ENCODE peak calls at places on chromosomes 4 and X, in eight cellular contexts. One of them, this sample, is unnamed.
A peak's percentile ranks its signal among the peaks of the same experiment; 100 is the strongest.

GRCh38 chrX:119399772-119400101 is 601 bp downstream of the SLC25A43 start:
- DNase-seq in astrocyte: peak; percentile 23
- DNase-seq in cardiac muscle cell: no peak
- DNase-seq in hepatocyte: no peak
- DNase-seq in H1: no peak
- DNase-seq in pancreas: no peak
- DNase-seq in ascending aorta: no peak
- DNase-seq in colonic mucosa: no peak
- DNase-seq in this sample: no peak

GRCh38 chrX:103927030-103927429 is 35.4 kb upstream of the TMSB15B start:
- DNase-seq in astrocyte: no peak
- DNase-seq in cardiac muscle cell: no peak
- DNase-seq in hepatocyte: no peak
- DNase-seq in H1: no peak
- DNase-seq in pancreas: no peak
- DNase-seq in ascending aorta: no peak
- DNase-seq in colonic mucosa: no peak
- DNase-seq in this sample: no peak

GRCh38 chr4:118226611-118227010 is 126.2 kb downstream of the PRSS12 start:
- DNase-seq in astrocyte: no peak
- DNase-seq in cardiac muscle cell: no peak
- DNase-seq in hepatocyte: no peak
- DNase-seq in H1: no peak
- DNase-seq in pancreas: no peak
- DNase-seq in ascending aorta: no peak
- DNase-seq in colonic mucosa: no peak
- DNase-seq in this sample: no peak

GRCh38 chrX:153766871-153767673 is 3.0 kb downstream of the PLXNB3 start:
- DNase-seq in astrocyte: no peak
- DNase-seq in cardiac muscle cell: no peak
- DNase-seq in hepatocyte: no peak
- DNase-seq in H1: no peak
- DNase-seq in pancreas: no peak
- DNase-seq in ascending aorta: peak; percentile 7
- DNase-seq in colonic mucosa: no peak
- DNase-seq in this sample: peak; percentile 38

GRCh38 chrX:86910602-86911311 is 606.8 kb upstream of the KLHL4 start:
- DNase-seq in astrocyte: no peak
- DNase-seq in cardiac muscle cell: no peak
- DNase-seq in hepatocyte: no peak
- DNase-seq in H1: no peak
- DNase-seq in pancreas: no peak
- DNase-seq in ascending aorta: no peak
- DNase-seq in colonic mucosa: no peak
- DNase-seq in this sample: no peak

GRCh38 chr4:185640809-185641675 is 105.7 kb upstream of the PDLIM3 start:
- DNase-seq in astrocyte: peak; percentile 72
- DNase-seq in cardiac muscle cell: peak; percentile 69
- DNase-seq in hepatocyte: peak; percentile 81
- DNase-seq in H1: no peak
- DNase-seq in pancreas: no peak
- DNase-seq in ascending aorta: no peak
- DNase-seq in colonic mucosa: no peak
- DNase-seq in this sample: no peak

GRCh38 chrX:103175944-103176753 is 38.8 kb upstream of the BEX4 start:
- DNase-seq in astrocyte: peak; percentile 8
- DNase-seq in cardiac muscle cell: peak; percentile 64
- DNase-seq in hepatocyte: peak; percentile 67
- DNase-seq in H1: no peak
- DNase-seq in pancreas: peak; percentile 24
- DNase-seq in ascending aorta: no peak
- DNase-seq in colonic mucosa: peak; percentile 62
- DNase-seq in this sample: no peak

GRCh38 chrX:40418413-40419195 is 162.2 kb upstream of the ATP6AP2 start:
- DNase-seq in astrocyte: peak; percentile 19
- DNase-seq in cardiac muscle cell: no peak
- DNase-seq in hepatocyte: no peak
- DNase-seq in H1: no peak
- DNase-seq in pancreas: no peak
- DNase-seq in ascending aorta: no peak
- DNase-seq in colonic mucosa: no peak
- DNase-seq in this sample: no peak

DNA sequence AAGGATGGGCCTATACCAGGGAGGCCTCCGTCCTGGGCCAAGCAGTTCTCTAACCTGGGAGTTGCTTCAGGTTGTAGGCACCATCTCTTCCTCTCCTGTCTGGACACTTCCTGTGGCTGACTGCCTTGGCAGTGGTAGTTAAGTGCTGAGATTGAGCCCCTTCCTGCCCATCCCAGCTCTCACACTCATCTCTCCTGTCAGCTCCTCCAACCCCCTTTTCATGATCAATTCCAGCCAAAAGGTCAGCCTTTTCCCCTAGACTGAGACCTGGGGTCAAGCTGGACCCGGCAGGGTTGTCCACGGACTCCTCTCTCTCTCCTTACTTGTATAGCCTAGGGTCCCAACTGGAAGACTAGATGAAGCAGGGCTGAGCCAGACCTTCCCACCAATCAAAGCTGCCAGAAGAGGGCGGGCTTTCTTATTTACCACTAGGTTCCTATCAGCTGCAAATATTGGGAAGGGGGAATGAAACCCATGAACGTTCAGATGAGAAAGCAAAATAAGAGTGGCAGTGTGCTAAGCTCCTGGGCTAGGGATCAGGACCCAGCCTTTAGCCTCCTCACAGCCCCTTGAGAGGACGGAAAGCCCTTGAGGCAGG is 34.5 kb downstream of the KDM5C start:
- DNase-seq in astrocyte: no peak
- DNase-seq in cardiac muscle cell: peak; percentile 32
- DNase-seq in hepatocyte: peak; percentile 26
- DNase-seq in H1: no peak
- DNase-seq in pancreas: no peak
- DNase-seq in ascending aorta: no peak
- DNase-seq in colonic mucosa: no peak
- DNase-seq in this sample: no peak
- TF ChIP-seq CTCF in astrocyte: no peak
- TF ChIP-seq CTCF in cardiac muscle cell: no peak
- TF ChIP-seq CTCF in hepatocyte: peak; percentile 15
- TF ChIP-seq CTCF in H1: peak; percentile 26
- TF ChIP-seq CTCF in pancreas: no peak
- TF ChIP-seq CTCF in ascending aorta: no peak
- TF ChIP-seq CTCF in colonic mucosa: no peak
- TF ChIP-seq CTCF in this sample: no peak

GRCh38 chr4:87030124-87030523 is 95.3 kb downstream of the AFF1 start:
- DNase-seq in astrocyte: no peak
- DNase-seq in cardiac muscle cell: no peak
- DNase-seq in hepatocyte: no peak
- DNase-seq in H1: no peak
- DNase-seq in pancreas: no peak
- DNase-seq in ascending aorta: no peak
- DNase-seq in colonic mucosa: no peak
- DNase-seq in this sample: no peak
- H3K4me1 ChIP-seq in astrocyte: peaks cover 19% of the 10 kb centered on the region
- H3K4me1 ChIP-seq in cardiac muscle cell: peaks cover 70% of the 10 kb centered on the region
- H3K4me1 ChIP-seq in hepatocyte: peaks cover 51% of the 10 kb centered on the region
- H3K4me1 ChIP-seq in H1: peaks cover 17% of the 10 kb centered on the region
- H3K4me1 ChIP-seq in pancreas: peaks cover 88% of the 10 kb centered on the region
- H3K4me1 ChIP-seq in ascending aorta: peaks cover 64% of the 10 kb centered on the region
- H3K4me1 ChIP-seq in colonic mucosa: peaks cover 36% of the 10 kb centered on the region
- H3K4me1 ChIP-seq in this sample: peaks cover 88% of the 10 kb centered on the region

GRCh38 chrX:43557792-43558191 is 98.3 kb upstream of the MAOA start:
- DNase-seq in astrocyte: peak; percentile 20
- DNase-seq in cardiac muscle cell: peak; percentile 74
- DNase-seq in hepatocyte: peak; percentile 81
- DNase-seq in H1: no peak
- DNase-seq in pancreas: peak; percentile 37
- DNase-seq in ascending aorta: no peak
- DNase-seq in colonic mucosa: peak; percentile 75
- DNase-seq in this sample: no peak
- H3K4me3 ChIP-seq in astrocyte: no peak overlapping the region
- H3K4me3 ChIP-seq in cardiac muscle cell: no peak overlapping the region
- H3K4me3 ChIP-seq in hepatocyte: no peak overlapping the region
- H3K4me3 ChIP-seq in H1: no peak overlapping the region
- H3K4me3 ChIP-seq in pancreas: no peak overlapping the region
- H3K4me3 ChIP-seq in ascending aorta: no peak overlapping the region
- H3K4me3 ChIP-seq in colonic mucosa: no peak overlapping the region
- H3K4me3 ChIP-seq in this sample: no peak overlapping the region

DNA sequence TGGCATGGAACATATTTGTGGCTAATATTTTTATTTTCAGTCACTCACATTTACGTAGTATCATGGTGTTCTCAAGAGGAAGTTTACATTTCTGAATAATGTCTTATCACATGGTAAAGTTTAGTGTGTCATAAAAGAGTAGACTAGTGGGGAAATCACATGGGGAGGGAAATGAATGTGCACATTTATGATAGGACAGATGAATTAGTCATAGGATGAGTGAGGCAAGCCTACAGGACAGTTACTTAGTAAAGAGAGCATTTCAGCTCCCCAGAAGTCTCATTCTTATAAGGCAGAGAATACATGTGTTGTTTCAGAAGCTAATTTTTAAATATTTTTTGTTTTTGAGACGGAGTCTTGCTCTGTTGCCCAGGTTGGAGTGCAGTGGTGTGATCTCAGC is 6.2 kb downstream of the GK start:
- DNase-seq in astrocyte: peak; percentile 51
- DNase-seq in cardiac muscle cell: no peak
- DNase-seq in hepatocyte: peak; percentile 31
- DNase-seq in H1: no peak
- DNase-seq in pancreas: no peak
- DNase-seq in ascending aorta: no peak
- DNase-seq in colonic mucosa: no peak
- DNase-seq in this sample: no peak
- TF ChIP-seq CTCF in astrocyte: no peak
- TF ChIP-seq CTCF in cardiac muscle cell: no peak
- TF ChIP-seq CTCF in hepatocyte: no peak
- TF ChIP-seq CTCF in H1: no peak
- TF ChIP-seq CTCF in pancreas: no peak
- TF ChIP-seq CTCF in ascending aorta: no peak
- TF ChIP-seq CTCF in colonic mucosa: no peak
- TF ChIP-seq CTCF in this sample: no peak

This sample was measured in upper lobe of right lung.